ENCODE peak calls at places on chromosome 20, in five cellular contexts. S, N, J, W and C are unnamed samples. For H3K4me1, the result is how much of the 10 kb centered on the place peaks cover.

GRCh38 chr20:34046330-34046729 is 52.6 kb downstream of the RALY start:
- DNase-seq in S (no peak), N (no peak), J (no peak), W (no peak), C (no peak)

GRCh38 chr20:23995905-23996666 is 7.5 kb upstream of the GGTLC1 start:
- DNase-seq in S (peak), N (no peak), J (peak), W (peak), C (peak)

GRCh38 chr20:43900062-43900461 is 14.6 kb upstream of the TOX2 start:
- DNase-seq in S (no peak), N (no peak), J (no peak), W (no peak), C (no peak)

GRCh38 chr20:53331151-53331973 is 262.3 kb downstream of the ZNF217 start:
- DNase-seq in S (no peak), N (no peak), J (no peak), W (no peak), C (no peak)

GRCh38 chr20:40233401-40233800 is 455.6 kb downstream of the MAFB start:
- DNase-seq in S (no peak), N (no peak), J (no peak), W (no peak), C (no peak)

GRCh38 chr20:36493801-36494114 is 47.6 kb upstream of the MYL9 start:
- DNase-seq in S (no peak), N (peak), J (peak), W (peak), C (no peak)

GRCh38 chr20:23937303-23938117 is 51.1 kb downstream of the GGTLC1 start:
- DNase-seq in S (peak), N (no peak), J (peak), W (peak), C (peak)

GRCh38 chr20:40268321-40269075 is 420.5 kb downstream of the MAFB start:
- DNase-seq in S (no peak), N (no peak), J (no peak), W (no peak), C (no peak)

GRCh38 chr20:48581167-48581566 is 246.6 kb downstream of the PREX1 start:
- DNase-seq in S (no peak), N (no peak), J (no peak), W (no peak), C (no peak)

GRCh38 chr20:17859616-17860232 is 108.9 kb downstream of the SNX5 start:
- DNase-seq in S (no peak), N (no peak), J (peak), W (peak), C (no peak)

GRCh38 chr20:35663813-35664543 is 722 bp downstream of the CPNE1 start:
- DNase-seq in S (peak), N (no peak), J (no peak), W (peak), C (peak)

GRCh38 chr20:1911536-1911935 is 16.3 kb downstream of the SIRPA start:
- DNase-seq in S (no peak), N (no peak), J (no peak), W (no peak), C (no peak)

GRCh38 chr20:32443386-32443974 is 85.3 kb downstream of the ASXL1 start:
- DNase-seq in S (peak), N (no peak), J (no peak), W (no peak), C (no peak)

GRCh38 chr20:6730929-6731328 is 36.6 kb upstream of the BMP2 start:
- DNase-seq in S (no peak), N (no peak), J (no peak), W (no peak), C (no peak)

GRCh38 chr20:10093087-10093591 is 58.4 kb downstream of the ANKEF1 start:
- DNase-seq in S (no peak), N (no peak), J (no peak), W (no peak), C (no peak)

GRCh38 chr20:43904778-43905177 is 9.9 kb upstream of the TOX2 start:
- DNase-seq in S (no peak), N (no peak), J (no peak), W (no peak), C (no peak)

GRCh38 chr20:1185781-1186334 is 1.1 kb upstream of the TMEM74B start:
- DNase-seq in S (peak), N (no peak), J (peak), W (peak), C (peak)

GRCh38 chr20:24316731-24317130 is 152.7 kb upstream of the SYNDIG1 start:
- DNase-seq in S (no peak), N (no peak), J (no peak), W (no peak), C (no peak)

GRCh38 chr20:963795-964194 is 38.3 kb downstream of the RSPO4 start:
- DNase-seq in S (no peak), N (no peak), J (no peak), W (no peak), C (no peak)

GRCh38 chr20:34082232-34082887 is 29.7 kb downstream of the EIF2S2 start:
- DNase-seq in S (no peak), N (no peak), J (no peak), W (no peak), C (no peak)

GRCh38 chr20:43953919-43954617 is 39.4 kb downstream of the TOX2 start:
- DNase-seq in S (no peak), N (no peak), J (no peak), W (no peak), C (no peak)

GRCh38 chr20:35108921-35109320 is 16.3 kb upstream of the TRPC4AP start:
- DNase-seq in S (no peak), N (no peak), J (no peak), W (no peak), C (no peak)

GRCh38 chr20:17992224-17992637 is 23.4 kb downstream of the MGME1 start:
- DNase-seq in S (no peak), N (no peak), J (no peak), W (no peak), C (no peak)

GRCh38 chr20:10502098-10502526 is 67.0 kb downstream of the SLX4IP start:
- DNase-seq in S (no peak), N (no peak), J (no peak), W (no peak), C (no peak)

GRCh38 chr20:10562929-10563328 is 110.9 kb downstream of the JAG1 start:
- DNase-seq in S (no peak), N (no peak), J (no peak), W (no peak), C (no peak)

GRCh38 chr20:19789446-19789845 is 31.4 kb downstream of the RIN2 start:
- DNase-seq in S (no peak), N (no peak), J (no peak), W (no peak), C (no peak)

GRCh38 chr20:29430531-29430930 is 1826.9 kb upstream of the DEFB115 start:
- DNase-seq in S (no peak), N (no peak), J (no peak), W (no peak), C (no peak)

GRCh38 chr20:32390999-32391398 is 32.9 kb downstream of the ASXL1 start:
- DNase-seq in S (no peak), N (no peak), J (no peak), W (no peak), C (no peak)

GRCh38 chr20:25058051-25058796 is at the start of gene ACSS1:
- DNase-seq in S (peak), N (peak), J (peak), W (peak), C (peak)

GRCh38 chr20:44112456-44112855 is 74.5 kb downstream of the JPH2 start:
- DNase-seq in S (no peak), N (no peak), J (no peak), W (no peak), C (no peak)

GRCh38 chr20:35845561-35845960 is 73.7 kb downstream of the PHF20 start:
- DNase-seq in S (no peak), N (no peak), J (no peak), W (no peak), C (no peak)

GRCh38 chr20:38337561-38338140 is 8.6 kb upstream of the LBP start:
- DNase-seq in S (peak), N (no peak), J (peak), W (no peak), C (no peak)

GRCh38 chr20:1370548-1371110 is 22.2 kb downstream of the FKBP1A start:
- DNase-seq in S (no peak), N (no peak), J (no peak), W (no peak), C (no peak)

GRCh38 chr20:44695295-44696230 is 19.6 kb upstream of the CCN5 start:
- DNase-seq in S (no peak), N (no peak), J (no peak), W (no peak), C (no peak)

GRCh38 chr20:1277529-1278322 is 11.6 kb downstream of the SNPH start:
- DNase-seq in S (no peak), N (no peak), J (no peak), W (no peak), C (no peak)

GRCh38 chr20:34105978-34106675 is 5.9 kb downstream of the EIF2S2 start:
- DNase-seq in S (no peak), N (no peak), J (no peak), W (no peak), C (no peak)

GRCh38 chr20:24406761-24407550 is 62.5 kb upstream of the SYNDIG1 start:
- DNase-seq in S (no peak), N (no peak), J (no peak), W (no peak), C (no peak)

GRCh38 chr20:34859826-34860545 is 12.7 kb downstream of the GGT7 start:
- DNase-seq in S (no peak), N (no peak), J (no peak), W (no peak), C (no peak)

GRCh38 chr20:13017235-13017634 is 8.5 kb downstream of the SPTLC3 start:
- DNase-seq in S (no peak), N (no peak), J (no peak), W (no peak), C (no peak)

GRCh38 chr20:50909413-50909812 is 21.8 kb downstream of the ADNP start:
- DNase-seq in S (no peak), N (no peak), J (no peak), W (no peak), C (no peak)

GRCh38 chr20:50913976-50914375 is 17.3 kb downstream of the ADNP start:
- DNase-seq in S (no peak), N (no peak), J (no peak), W (no peak), C (no peak)

GRCh38 chr20:50915424-50915823 is 15.8 kb downstream of the ADNP start:
- DNase-seq in S (no peak), N (no peak), J (no peak), W (no peak), C (no peak)

GRCh38 chr20:50911030-50911429 is 20.2 kb downstream of the ADNP start:
- DNase-seq in S (no peak), N (no peak), J (no peak), W (no peak), C (no peak)

DNA sequence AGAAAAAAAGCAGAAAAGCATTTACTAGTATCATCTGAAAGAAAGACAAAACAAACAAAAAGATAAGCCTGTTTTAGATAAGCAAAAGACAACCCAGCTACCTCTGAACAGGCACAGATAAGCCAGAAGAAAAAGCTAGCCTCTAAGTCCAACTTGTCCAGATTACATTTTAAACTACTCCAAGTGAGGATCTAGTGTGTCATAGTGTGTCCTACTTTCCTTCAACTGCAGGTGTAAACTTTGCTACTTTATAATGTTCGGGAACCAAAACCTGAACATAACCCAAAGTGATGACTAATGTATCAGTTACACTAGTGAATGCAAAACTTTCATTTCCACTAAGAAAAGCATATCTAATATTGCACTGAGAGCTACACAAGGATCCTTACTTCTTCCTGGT is 19.5 kb downstream of the ADNP start:
- DNase-seq in S (no peak), N (no peak), J (no peak), W (no peak), C (no peak)
- H3K27ac ChIP-seq in S (no peak), N (no peak), J (no peak), W (no peak), C (no peak)

DNA sequence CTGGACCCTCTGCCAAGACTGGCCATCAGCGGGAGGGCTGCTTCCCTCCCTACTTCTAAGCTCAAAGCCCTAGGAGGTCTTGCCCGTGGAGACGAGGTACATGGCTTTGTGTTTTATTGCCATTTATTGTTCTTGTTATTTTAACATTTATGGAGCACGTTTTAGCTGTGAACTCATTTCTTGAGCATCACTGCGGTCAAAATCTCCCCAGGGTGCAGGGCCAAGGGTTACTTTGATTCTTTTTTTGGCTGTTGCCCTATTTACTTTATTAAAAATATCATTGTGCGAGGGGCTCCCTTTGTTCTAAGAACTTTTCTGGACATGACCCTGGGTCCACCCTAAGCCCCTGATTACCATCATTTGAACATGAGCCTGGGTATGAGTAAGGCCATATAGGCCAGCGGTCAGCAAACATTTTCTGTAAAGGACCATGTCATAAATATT is 51.6 kb downstream of the EYA2 start:
- DNase-seq in S (no peak), N (no peak), J (no peak), W (no peak), C (no peak)
- TF ChIP-seq CTCF in S (no peak), N (no peak), J (no peak), W (no peak), C (no peak)

DNA sequence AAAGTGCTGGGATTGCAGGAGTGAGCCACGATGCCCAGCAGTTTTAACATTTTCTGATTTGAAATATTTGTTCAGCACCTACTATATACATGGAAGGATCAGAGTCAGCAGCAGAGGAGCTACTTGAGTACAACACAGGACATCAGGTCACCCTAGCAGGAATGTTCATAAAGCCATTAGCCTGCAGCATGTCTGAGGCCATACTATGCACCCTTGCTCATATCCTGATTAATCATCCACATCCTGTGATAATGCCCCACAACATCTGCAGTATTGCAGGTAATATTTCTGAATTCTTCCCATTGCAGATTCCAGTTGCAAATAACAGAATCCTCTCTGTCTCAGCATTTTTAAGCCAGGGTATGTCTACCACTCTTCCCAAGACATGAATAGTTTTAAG is 171.0 kb upstream of the PRND start:
- DNase-seq in S (no peak), N (no peak), J (no peak), W (no peak), C (no peak)
- H3K4me1 ChIP-seq in S (under half), N (under half), J (under half), W (under half), C (under half)

GRCh38 chr20:4812641-4813075 is 90.9 kb downstream of the PRND start:
- DNase-seq in S (peak), N (no peak), J (no peak), W (no peak), C (no peak)
- H3K27ac ChIP-seq in S (peak), N (peak), J (peak), W (no peak), C (peak)

GRCh38 chr20:64073476-64074183 is 5.7 kb downstream of the RGS19 start:
- DNase-seq in S (no peak), N (no peak), J (no peak), W (no peak), C (no peak)
- TF ChIP-seq CTCF in S (no peak), N (no peak), J (no peak), W (no peak), C (no peak)

GRCh38 chr20:63635431-63636141 is 8.7 kb upstream of the GMEB2 start:
- DNase-seq in S (peak), N (no peak), J (no peak), W (no peak), C (peak)
- H3K4me1 ChIP-seq in S (under half), N (under half), J (under half), W (under half), C (under half)

DNA sequence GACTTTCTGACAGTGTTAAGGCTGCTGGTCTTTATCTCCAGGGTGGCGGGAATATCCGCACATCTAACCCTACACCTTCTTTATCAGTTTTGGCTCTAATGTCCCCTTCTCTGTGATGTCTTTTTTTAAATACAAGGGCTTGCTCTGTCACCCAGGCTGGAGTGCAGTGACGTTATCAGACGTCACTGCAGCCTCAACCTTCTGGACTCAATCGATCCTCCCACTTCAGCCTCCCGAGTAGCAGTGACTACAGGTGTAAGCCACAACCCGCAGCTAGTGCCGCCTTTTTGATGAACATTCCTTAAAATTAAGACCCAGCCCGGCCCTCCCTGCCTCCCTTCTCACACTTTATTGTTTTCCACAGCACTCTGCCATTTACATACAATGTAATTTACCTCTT is 120.1 kb upstream of the CDH4 start:
- DNase-seq in S (no peak), N (no peak), J (no peak), W (no peak), C (no peak)
- H3K27ac ChIP-seq in S (no peak), N (no peak), J (no peak), W (no peak), C (no peak)

GRCh38 chr20:58634818-58635665 is 16.0 kb upstream of the STX16 start:
- DNase-seq in S (no peak), N (no peak), J (no peak), W (no peak), C (no peak)

GRCh38 chr20:58638467-58639181 is 12.5 kb upstream of the STX16 start:
- DNase-seq in S (no peak), N (no peak), J (no peak), W (no peak), C (no peak)

GRCh38 chr20:58637466-58638198 is 13.5 kb upstream of the STX16 start:
- DNase-seq in S (no peak), N (no peak), J (no peak), W (no peak), C (no peak)

GRCh38 chr20:58636396-58636982 is 14.6 kb upstream of the STX16 start:
- DNase-seq in S (no peak), N (no peak), J (no peak), W (no peak), C (no peak)

GRCh38 chr20:58636983-58637421 is 14.1 kb upstream of the STX16 start:
- DNase-seq in S (no peak), N (no peak), J (no peak), W (no peak), C (no peak)
- TF ChIP-seq CTCF in S (no peak), N (no peak), J (peak), W (no peak), C (no peak)

GRCh38 chr20:8356850-8357249 is 224.8 kb downstream of the PLCB1 start:
- DNase-seq in S (no peak), N (no peak), J (no peak), W (no peak), C (no peak)
- H3K4me1 ChIP-seq in S (under half), N (under half), J (under half), W (under half), C (under half)